ENCODE peak calls at places on chromosome X, in five cellular contexts. Q is cardiac muscle cell, F is tibial nerve, V is mammary epithelial cell, B is WERI-Rb-1. A is an unnamed sample.

GRCh38 chrX:71615954-71616353 is 2.4 kb downstream of the CXCR3 start:
- DNase-seq in B (no peak), Q (no peak), V (no peak), F (no peak), A (no peak)

GRCh38 chrX:69493193-69493592 is 10.9 kb upstream of the NALF2 start:
- DNase-seq in B (peak; percentile 64), F (peak; percentile 15), V (peak; percentile 20), Q (peak; percentile 30), A (peak; percentile 51)

GRCh38 chrX:47321978-47322377 is 48.4 kb upstream of the ZNF157 start:
- DNase-seq in F (no peak), V (no peak), B (peak; percentile 26), Q (no peak), A (peak; percentile 52)

GRCh38 chrX:102341867-102342266 is 94.9 kb downstream of the NXF2 start:
- DNase-seq in F (no peak), Q (no peak), V (no peak), B (no peak), A (no peak)

GRCh38 chrX:119488749-119489148 is 20.5 kb downstream of the SLC25A5 start:
- DNase-seq in V (no peak), F (peak; percentile 72), B (peak; percentile 52), Q (peak; percentile 65), A (peak; percentile 45)

GRCh38 chrX:11792461-11793421 is 34.7 kb downstream of the MSL3 start:
- DNase-seq in F (no peak), V (no peak), Q (peak; percentile 7), B (no peak), A (no peak)

GRCh38 chrX:3145716-3146115 is 104.4 kb downstream of the ARSF start:
- DNase-seq in F (no peak), B (no peak), V (no peak), Q (no peak), A (peak; percentile 10)

GRCh38 chrX:68832101-68832416 is 3.2 kb downstream of the EFNB1 start:
- DNase-seq in B (no peak), V (peak; percentile 58), F (no peak), Q (peak; percentile 79), A (no peak)

GRCh38 chrX:34563061-34563460 is 94.0 kb downstream of the TMEM47 start:
- DNase-seq in V (no peak), B (no peak), Q (no peak), F (no peak), A (no peak)

GRCh38 chrX:103378990-103379389 is 2.7 kb downstream of the BEX3 start:
- DNase-seq in V (no peak), B (no peak), F (no peak), Q (no peak), A (no peak)

GRCh38 chrX:35842657-35843056 is 44.5 kb downstream of the MAGEB16 start:
- DNase-seq in B (no peak), V (no peak), Q (no peak), F (no peak), A (no peak)

GRCh38 chrX:97841544-97842179 is 958.0 kb downstream of the RPA4 start:
- DNase-seq in V (no peak), F (no peak), Q (no peak), B (no peak), A (no peak)

GRCh38 chrX:41412261-41413167 is 34.6 kb upstream of the NYX start:
- DNase-seq in Q (no peak), F (peak; percentile 10), V (no peak), B (no peak), A (no peak)

GRCh38 chrX:43582540-43582913 is 73.6 kb upstream of the MAOA start:
- DNase-seq in B (no peak), V (no peak), Q (no peak), F (no peak), A (no peak)

GRCh38 chrX:75181721-75182120 is 25.6 kb upstream of the ABCB7 start:
- DNase-seq in F (no peak), V (peak; percentile 42), B (no peak), Q (no peak), A (no peak)

GRCh38 chrX:134377537-134377936 is 82.4 kb upstream of the HPRT1 start:
- DNase-seq in V (peak; percentile 32), F (no peak), Q (peak; percentile 65), B (peak; percentile 11), A (no peak)

GRCh38 chrX:21355831-21356230 is 18.4 kb upstream of the CNKSR2 start:
- DNase-seq in B (no peak), Q (no peak), F (no peak), V (no peak), A (no peak)

GRCh38 chrX:153871451-153871850 is 14.5 kb downstream of the L1CAM start:
- DNase-seq in B (no peak), V (no peak), Q (no peak), F (no peak), A (peak; percentile 67)

GRCh38 chrX:57681341-57681740 is 1.3 kb upstream of the NLRP2B start:
- DNase-seq in V (no peak), F (no peak), Q (no peak), B (no peak), A (no peak)

GRCh38 chrX:119399772-119400101 is 601 bp downstream of the SLC25A43 start:
- DNase-seq in V (no peak), B (no peak), Q (peak; percentile 34), F (no peak), A (no peak)

GRCh38 chrX:133444952-133445831 is 29.9 kb upstream of the GPC4 start:
- DNase-seq in B (no peak), V (peak; percentile 52), Q (peak; percentile 2), F (no peak), A (no peak)

GRCh38 chrX:124497386-124497785 is 151.0 kb downstream of the SH2D1A start:
- DNase-seq in V (peak; percentile 46), Q (no peak), B (no peak), F (no peak), A (no peak)

GRCh38 chrX:134718329-134719317 is 60.4 kb upstream of the PLAC1 start:
- DNase-seq in B (peak; percentile 74), F (peak; percentile 24), Q (peak; percentile 92), V (peak; percentile 81), A (no peak)

GRCh38 chrX:31445542-31445941 is 373.7 kb upstream of the FTHL17 start:
- DNase-seq in V (no peak), F (no peak), Q (peak; percentile 11), B (no peak), A (no peak)

GRCh38 chrX:74458738-74459137 is 37.4 kb downstream of the SLC16A2 start:
- DNase-seq in F (no peak), B (no peak), Q (peak; percentile 72), V (peak; percentile 67), A (no peak)

GRCh38 chrX:27597506-27597905 is 7.4 kb downstream of the DCAF8L2 start:
- DNase-seq in F (no peak), V (peak; percentile 19), Q (peak; percentile 63), B (no peak), A (no peak)

GRCh38 chrX:70398899-70399298 is 24.2 kb upstream of the GDPD2 start:
- DNase-seq in F (no peak), V (no peak), B (no peak), Q (peak; percentile 62), A (no peak)

GRCh38 chrX:7420712-7421111 is 272.8 kb upstream of the PUDP start:
- DNase-seq in B (no peak), F (no peak), Q (no peak), V (no peak), A (no peak)

GRCh38 chrX:856901-857300 is 226.3 kb downstream of the SHOX start:
- DNase-seq in Q (no peak), F (no peak), V (no peak), B (no peak), A (no peak)

GRCh38 chrX:29090811-29091210 is 503.6 kb downstream of the IL1RAPL1 start:
- DNase-seq in V (no peak), Q (peak; percentile 39), B (no peak), F (no peak), A (no peak)
- TF ChIP-seq CTCF in V (peak; percentile 40), Q (peak; percentile 34), B (peak; percentile 47), F (peak; percentile 10), A (no peak)

GRCh38 chrX:94107981-94108380 is 434.0 kb downstream of the FAM133A start:
- DNase-seq in F (no peak), B (no peak), Q (no peak), V (no peak), A (no peak)
- TF ChIP-seq CTCF in F (no peak), B (no peak), Q (no peak), V (peak; percentile 50), A (no peak)

GRCh38 chrX:50905334-50905733 is 5.2 kb upstream of the BMP15 start:
- DNase-seq in F (no peak), Q (peak; percentile 2), B (no peak), V (peak; percentile 11), A (no peak)
- TF ChIP-seq CTCF in F (no peak), Q (peak; percentile 23), B (peak; percentile 16), V (peak; percentile 58), A (peak; percentile 20)

GRCh38 chrX:111445485-111445884 is 33.5 kb upstream of the DCX start:
- DNase-seq in Q (peak; percentile 42), F (peak; percentile 5), B (no peak), V (peak; percentile 35), A (no peak)

GRCh38 chrX:111444881-111445280 is 32.9 kb upstream of the DCX start:
- DNase-seq in B (no peak), Q (no peak), F (no peak), V (no peak), A (no peak)

GRCh38 chrX:111442791-111443190 is 30.8 kb upstream of the DCX start:
- DNase-seq in Q (no peak), B (no peak), V (no peak), F (no peak), A (no peak)

GRCh38 chrX:111447298-111447697 is 35.3 kb upstream of the DCX start:
- DNase-seq in V (no peak), Q (peak; percentile 4), B (peak; percentile 64), F (no peak), A (peak; percentile 54)
- TF ChIP-seq CTCF in V (peak; percentile 25), Q (peak; percentile 20), B (peak; percentile 60), F (no peak), A (peak; percentile 50)

DNA sequence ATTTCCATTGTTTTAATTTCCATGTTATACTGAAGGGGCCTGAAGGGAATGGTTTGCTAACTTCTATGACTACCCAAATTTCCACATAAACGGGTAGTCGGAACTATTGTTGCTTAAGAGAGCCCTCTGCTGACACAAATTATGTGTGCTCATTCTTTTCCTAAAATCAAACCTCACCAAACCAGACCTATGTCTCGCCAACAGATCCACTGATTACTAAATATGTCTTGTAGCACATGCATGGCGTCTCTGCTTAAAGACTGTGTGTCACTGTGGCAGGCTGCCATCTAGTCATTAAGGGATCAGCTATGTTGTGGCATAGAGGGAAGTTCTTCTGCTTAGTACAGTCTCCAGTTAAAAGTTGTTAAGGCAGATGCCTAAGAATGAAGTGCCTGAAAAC is 25.1 kb downstream of the PIR start:
- DNase-seq in Q (peak; percentile 64), F (peak; percentile 58), V (peak; percentile 78), B (no peak), A (no peak)
- TF ChIP-seq CTCF in Q (peak; percentile 45), F (peak; percentile 16), V (peak; percentile 65), B (peak; percentile 39), A (no peak)